ENCODE peak calls at places on chromosome 6, in seven cellular contexts. Z, U, E, J, C, H and R are unnamed samples.

GRCh38 chr6:52839124-52840055 is 1.2 kb downstream of the GSTA5 start:
- DNase-seq in Z (no peak), U (no peak), E (no peak), J (no peak), C (peak; percentile 62), H (no peak), R (peak; percentile 46)

GRCh38 chr6:30725713-30726505 is 5.8 kb downstream of the TUBB start:
- DNase-seq in Z (no peak), U (no peak), E (peak; percentile 47), J (no peak), C (no peak), H (no peak), R (peak; percentile 49)

GRCh38 chr6:76835289-76835688 is 628.0 kb downstream of the HTR1B start:
- DNase-seq in Z (no peak), U (no peak), E (no peak), J (no peak), C (no peak), H (no peak), R (no peak)

GRCh38 chr6:137224890-137225198 is 5.7 kb upstream of the IFNGR1 start:
- DNase-seq in Z (no peak), U (peak; percentile 70), E (peak; percentile 63), J (no peak), C (no peak), H (no peak), R (peak; percentile 76)

GRCh38 chr6:139016337-139017213 is 12.0 kb upstream of the ABRACL start:
- DNase-seq in Z (no peak), U (no peak), E (no peak), J (no peak), C (no peak), H (no peak), R (peak; percentile 25)

GRCh38 chr6:43952746-43953145 is 174.5 kb downstream of the MRPL14 start:
- DNase-seq in Z (no peak), U (no peak), E (no peak), J (no peak), C (no peak), H (no peak), R (peak; percentile 28)

GRCh38 chr6:32154514-32155161 is 697 bp downstream of the PPT2 start:
- DNase-seq in Z (peak; percentile 83), U (no peak), E (peak; percentile 88), J (peak; percentile 83), C (peak; percentile 70), H (peak; percentile 90), R (peak; percentile 84)

GRCh38 chr6:44245912-44246662 is 814 bp upstream of the HSP90AB1 start:
- DNase-seq in Z (peak; percentile 94), U (no peak), E (peak; percentile 96), J (peak; percentile 95), C (peak; percentile 88), H (peak; percentile 97), R (peak; percentile 93)

GRCh38 chr6:157823001-157823522 is at the start of gene SNX9:
- DNase-seq in Z (peak; percentile 89), U (no peak), E (peak; percentile 93), J (peak; percentile 80), C (no peak), H (peak; percentile 94), R (peak; percentile 59)

GRCh38 chr6:5838656-5839396 is 167.9 kb downstream of the NRN1 start:
- DNase-seq in Z (no peak), U (no peak), E (no peak), J (no peak), C (no peak), H (no peak), R (no peak)

GRCh38 chr6:114939630-114940029 is 596.8 kb upstream of the HS3ST5 start:
- DNase-seq in Z (no peak), U (no peak), E (no peak), J (no peak), C (no peak), H (no peak), R (no peak)

GRCh38 chr6:41694815-41695536 is 40.4 kb downstream of the TFEB start:
- DNase-seq in Z (no peak), U (no peak), E (no peak), J (no peak), C (no peak), H (peak; percentile 55), R (no peak)

GRCh38 chr6:160750276-160750689 is 48.2 kb downstream of the PLG start:
- DNase-seq in Z (no peak), U (peak; percentile 39), E (no peak), J (no peak), C (no peak), H (no peak), R (peak; percentile 71)

GRCh38 chr6:157825243-157825904 is 2.3 kb downstream of the SNX9 start:
- DNase-seq in Z (no peak), U (no peak), E (no peak), J (no peak), C (no peak), H (no peak), R (no peak)

GRCh38 chr6:79538481-79538971 is 1.3 kb upstream of the LCA5 start:
- DNase-seq in Z (no peak), U (no peak), E (no peak), J (no peak), C (no peak), H (no peak), R (no peak)

GRCh38 chr6:161226005-161226964 is 47.6 kb downstream of the AGPAT4 start:
- DNase-seq in Z (no peak), U (no peak), E (no peak), J (no peak), C (no peak), H (no peak), R (peak; percentile 42)

GRCh38 chr6:152635949-152636674 is 1.1 kb downstream of the SYNE1 start:
- DNase-seq in Z (no peak), U (no peak), E (peak; percentile 85), J (peak; percentile 56), C (no peak), H (peak; percentile 83), R (peak; percentile 75)

GRCh38 chr6:140731741-140732140 is 1357.3 kb upstream of the CITED2 start:
- DNase-seq in Z (no peak), U (no peak), E (no peak), J (no peak), C (no peak), H (no peak), R (no peak)

GRCh38 chr6:93849857-93850256 is 430.5 kb upstream of the EPHA7 start:
- DNase-seq in Z (no peak), U (no peak), E (no peak), J (no peak), C (no peak), H (no peak), R (no peak)

GRCh38 chr6:17276766-17277165 is 4.4 kb upstream of the RBM24 start:
- DNase-seq in Z (no peak), U (no peak), E (no peak), J (no peak), C (no peak), H (no peak), R (no peak)

GRCh38 chr6:138690975-138691594 is 82.5 kb upstream of the CCDC28A start:
- DNase-seq in Z (no peak), U (no peak), E (no peak), J (no peak), C (no peak), H (no peak), R (no peak)

GRCh38 chr6:36979343-36979742 is 6.7 kb downstream of the MTCH1 start:
- DNase-seq in Z (no peak), U (no peak), E (no peak), J (peak; percentile 76), C (no peak), H (peak; percentile 70), R (peak; percentile 31)

GRCh38 chr6:155452576-155452975 is 3.1 kb downstream of the NOX3 start:
- DNase-seq in Z (no peak), U (no peak), E (no peak), J (no peak), C (no peak), H (no peak), R (no peak)

GRCh38 chr6:38933426-38933825 is 115.2 kb upstream of the GLP1R start:
- DNase-seq in Z (no peak), U (no peak), E (no peak), J (no peak), C (no peak), H (no peak), R (peak; percentile 1)

GRCh38 chr6:21263531-21264287 is 329.8 kb upstream of the SOX4 start:
- DNase-seq in Z (no peak), U (peak; percentile 63), E (no peak), J (no peak), C (no peak), H (no peak), R (peak; percentile 56)

DNA sequence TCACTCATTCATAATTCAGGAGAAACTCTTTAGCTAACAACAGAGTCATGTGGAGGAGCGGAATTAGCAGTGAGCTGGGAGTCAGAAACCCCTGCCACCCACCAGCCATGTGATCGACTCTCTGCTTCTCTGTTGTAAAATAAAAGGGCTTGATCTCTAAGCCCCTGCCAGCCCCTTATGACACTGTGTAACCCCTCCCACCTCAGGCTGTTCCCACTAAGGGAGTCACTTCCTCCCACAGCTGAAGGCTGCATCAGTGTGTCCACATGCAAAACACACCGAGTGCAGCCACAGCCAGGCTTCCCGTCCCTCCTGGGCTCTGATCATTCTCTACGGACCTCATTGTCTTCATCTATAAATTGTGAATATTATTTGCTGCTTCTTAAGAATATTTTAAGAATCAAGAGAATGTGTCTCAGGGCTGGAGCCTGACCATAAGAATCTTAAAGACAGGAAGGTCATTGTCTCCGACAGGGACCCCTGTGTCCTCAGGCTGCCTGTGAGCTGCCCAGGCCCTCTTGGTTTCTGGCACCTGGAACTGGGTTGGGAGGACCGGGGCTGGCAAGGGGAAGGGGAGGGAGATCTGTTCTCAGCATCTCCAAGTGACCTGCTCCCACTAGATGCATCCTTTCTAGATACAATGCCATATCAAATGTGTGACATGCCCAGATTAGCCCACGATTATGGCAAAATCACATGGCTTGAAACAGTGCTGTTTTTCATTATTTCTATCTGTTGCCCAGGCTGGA is 110.7 kb downstream of the SCML4 start:
- DNase-seq in Z (no peak), U (no peak), E (no peak), J (no peak), C (no peak), H (no peak), R (peak; percentile 16)
- H3K4me3 ChIP-seq in Z (peak overlapping the region; percentile 11), U (no peak overlapping the region), E (no peak overlapping the region), J (peak overlapping the region; percentile 2), C (no peak overlapping the region), H (peak overlapping the region; percentile 39), R (no peak overlapping the region)

GRCh38 chr6:168333039-168333438 is 13.5 kb upstream of the DACT2 start:
- DNase-seq in Z (no peak), U (no peak), E (no peak), J (no peak), C (no peak), H (no peak), R (no peak)
- TF ChIP-seq CTCF in Z (peak; percentile 13), U (no peak), E (no peak), J (no peak), C (no peak), H (peak; percentile 18), R (no peak)

GRCh38 chr6:147849401-147849800 is 340.9 kb downstream of the SAMD5 start:
- DNase-seq in Z (no peak), U (no peak), E (no peak), J (no peak), C (no peak), H (no peak), R (no peak)
- H3K4me3 ChIP-seq in Z (no peak overlapping the region), U (no peak overlapping the region), E (no peak overlapping the region), J (no peak overlapping the region), C (no peak overlapping the region), H (no peak overlapping the region), R (no peak overlapping the region)

DNA sequence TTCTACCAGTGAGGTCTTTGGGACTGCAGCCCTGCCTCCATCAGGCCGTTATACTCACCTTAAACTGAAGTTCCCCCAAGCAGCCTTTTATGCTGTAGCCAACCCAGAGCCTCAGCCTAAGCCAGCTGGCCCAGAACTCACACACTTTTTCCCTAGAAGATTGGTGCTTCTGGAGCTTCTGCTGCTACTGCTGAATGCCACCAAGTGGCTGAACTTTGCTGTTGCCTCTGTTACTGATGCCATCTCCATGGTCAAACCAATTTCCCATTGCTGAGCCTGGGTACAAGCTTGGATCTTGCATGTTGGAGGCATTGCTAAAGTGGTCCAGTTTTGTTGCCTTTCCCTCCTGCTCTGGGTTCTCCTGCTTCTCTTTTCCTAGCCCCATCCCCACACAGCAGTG is 15.0 kb upstream of the TBX18 start:
- DNase-seq in Z (no peak), U (no peak), E (no peak), J (no peak), C (no peak), H (no peak), R (no peak)
- TF ChIP-seq CTCF in Z (no peak), U (peak; percentile 10), E (no peak), J (no peak), C (no peak), H (no peak), R (no peak)